ENCODE peak calls at places on chromosomes 6 and 20, in five cellular contexts. J is uterus, N is fibroblast of pulmonary artery, W is sigmoid colon, Z is IMR-90. G is an unnamed sample.

GRCh38 chr20:45963059-45964011 is 8.7 kb downstream of the ZNF335 start:
- DNase-seq in J (no peak), N (peak), W (peak), Z (peak), G (peak)

GRCh38 chr6:72626126-72626525 is 4.3 kb downstream of the KCNQ5 start:
- DNase-seq in J (no peak), N (no peak), W (no peak), Z (no peak), G (no peak)

GRCh38 chr6:108363756-108364356 is 69.0 kb downstream of the AFG1L start:
- DNase-seq in J (no peak), N (no peak), W (no peak), Z (no peak), G (no peak)

GRCh38 chr6:143260857-143261256 is 189.6 kb downstream of the ADAT2 start:
- DNase-seq in J (no peak), N (no peak), W (no peak), Z (peak), G (no peak)

GRCh38 chr6:168189679-168190405 is 110.8 kb upstream of the FRMD1 start:
- DNase-seq in J (peak), N (no peak), W (peak), Z (no peak), G (peak)

GRCh38 chr20:8291873-8292272 is 159.8 kb downstream of the PLCB1 start:
- DNase-seq in J (no peak), N (peak), W (no peak), Z (peak), G (no peak)

GRCh38 chr6:52858416-52858815 is 17.8 kb upstream of the GSTA5 start:
- DNase-seq in J (no peak), N (no peak), W (no peak), Z (no peak), G (no peak)

GRCh38 chr6:1336246-1336843 is 24.4 kb downstream of the FOXQ1 start:
- DNase-seq in J (no peak), N (no peak), W (no peak), Z (no peak), G (no peak)

GRCh38 chr6:16130932-16131387 is 2.1 kb downstream of the MYLIP start:
- DNase-seq in J (peak), N (peak), W (no peak), Z (peak), G (no peak)

GRCh38 chr20:37474386-37474785 is 46.7 kb upstream of the NNAT start:
- DNase-seq in J (no peak), N (no peak), W (peak), Z (no peak), G (no peak)

GRCh38 chr20:63153254-63154221 is 62.4 kb downstream of the YTHDF1 start:
- DNase-seq in J (no peak), N (no peak), W (no peak), Z (no peak), G (peak)

GRCh38 chr20:9235518-9235917 is 166.6 kb downstream of the PLCB4 start:
- DNase-seq in J (no peak), N (peak), W (no peak), Z (peak), G (no peak)

GRCh38 chr20:60095456-60095855 is 137.2 kb downstream of the CDH26 start:
- DNase-seq in J (no peak), N (no peak), W (peak), Z (no peak), G (no peak)

GRCh38 chr20:16824664-16825063 is 76.5 kb downstream of the OTOR start:
- DNase-seq in J (no peak), N (no peak), W (no peak), Z (no peak), G (no peak)

GRCh38 chr6:41588083-41588482 is 41.9 kb downstream of the FOXP4 start:
- DNase-seq in J (no peak), N (no peak), W (no peak), Z (no peak), G (no peak)

GRCh38 chr6:31901415-31901952 is 402 bp downstream of the ZBTB12 start:
- DNase-seq in J (peak), N (peak), W (peak), Z (peak), G (peak)

GRCh38 chr6:24606200-24606599 is 39.8 kb downstream of the KIAA0319 start:
- DNase-seq in J (no peak), N (no peak), W (no peak), Z (no peak), G (no peak)

GRCh38 chr20:62736026-62736406 is 27.4 kb downstream of the NTSR1 start:
- DNase-seq in J (no peak), N (no peak), W (no peak), Z (no peak), G (peak)

GRCh38 chr20:1844723-1845523 is 50.3 kb upstream of the SIRPA start:
- DNase-seq in J (peak), N (peak), W (peak), Z (peak), G (no peak)

GRCh38 chr20:53866787-53867740 is 203.3 kb downstream of the BCAS1 start:
- DNase-seq in J (no peak), N (no peak), W (no peak), Z (no peak), G (no peak)

GRCh38 chr20:20014659-20015058 is 2.5 kb upstream of the NAA20 start:
- DNase-seq in J (no peak), N (peak), W (no peak), Z (no peak), G (no peak)

GRCh38 chr20:32685541-32686529 is 12.1 kb upstream of the C20orf203 start:
- DNase-seq in J (no peak), N (peak), W (no peak), Z (peak), G (no peak)

GRCh38 chr20:40945754-40946451 is 82.7 kb upstream of the TOP1 start:
- DNase-seq in J (no peak), N (peak), W (peak), Z (peak), G (no peak)

GRCh38 chr6:139888691-139889122 is 514.3 kb upstream of the CITED2 start:
- DNase-seq in J (no peak), N (peak), W (no peak), Z (peak), G (no peak)

GRCh38 chr6:64335195-64335594 is 699.6 kb downstream of the PHF3 start:
- DNase-seq in J (no peak), N (peak), W (no peak), Z (no peak), G (no peak)

GRCh38 chr20:8389381-8390368 is 257.6 kb downstream of the PLCB1 start:
- DNase-seq in J (no peak), N (peak), W (no peak), Z (peak), G (no peak)

GRCh38 chr6:29631860-29632731 is 887 bp downstream of the GABBR1 start:
- DNase-seq in J (peak), N (peak), W (peak), Z (peak), G (peak)

GRCh38 chr6:41160933-41161332 is 2.0 kb downstream of the TREM2 start:
- DNase-seq in J (no peak), N (no peak), W (no peak), Z (no peak), G (no peak)

GRCh38 chr6:29517245-29517644 is 29.5 kb upstream of the MAS1L start:
- DNase-seq in J (no peak), N (no peak), W (no peak), Z (no peak), G (no peak)

GRCh38 chr20:21161926-21162325 is 36.0 kb downstream of the KIZ start:
- DNase-seq in J (no peak), N (peak), W (no peak), Z (no peak), G (no peak)

GRCh38 chr6:168404560-168404959 is 36.4 kb upstream of the SMOC2 start:
- DNase-seq in J (no peak), N (no peak), W (no peak), Z (no peak), G (no peak)

GRCh38 chr6:12392490-12392889 is 102.3 kb downstream of the EDN1 start:
- DNase-seq in J (no peak), N (no peak), W (no peak), Z (no peak), G (no peak)

GRCh38 chr6:2196079-2196679 is 49.2 kb downstream of the GMDS start:
- DNase-seq in J (peak), N (peak), W (no peak), Z (peak), G (no peak)

GRCh38 chr20:62223571-62223970 is 3.5 kb upstream of the HRH3 start:
- DNase-seq in J (no peak), N (no peak), W (no peak), Z (no peak), G (no peak)

GRCh38 chr6:101918476-101918875 is 525.0 kb downstream of the GRIK2 start:
- DNase-seq in J (no peak), N (peak), W (no peak), Z (no peak), G (no peak)

GRCh38 chr20:10639051-10639761 is 34.6 kb downstream of the JAG1 start:
- DNase-seq in J (no peak), N (no peak), W (no peak), Z (peak), G (peak)

GRCh38 chr20:20367681-20368413 is at the start of gene INSM1:
- DNase-seq in J (no peak), N (no peak), W (no peak), Z (no peak), G (peak)

GRCh38 chr6:24980507-24981384 is 45.0 kb upstream of the RIPOR2 start:
- DNase-seq in J (no peak), N (peak), W (no peak), Z (no peak), G (no peak)

GRCh38 chr6:167849846-167850459 is 23.2 kb downstream of the AFDN start:
- DNase-seq in J (no peak), N (peak), W (no peak), Z (no peak), G (no peak)

GRCh38 chr20:57393321-57394086 is 2.3 kb downstream of the RBM38 start:
- DNase-seq in J (peak), N (no peak), W (peak), Z (no peak), G (peak)
- H3K4me3 ChIP-seq in J (no peak), N (no peak), W (peak), Z (no peak), G (no peak)

GRCh38 chr6:62288974-62289373 is 2.9 kb upstream of the KHDRBS2 start:
- DNase-seq in J (no peak), N (no peak), W (no peak), Z (no peak), G (no peak)
- TF ChIP-seq CTCF in J (no peak), N (no peak), W (no peak), Z (no peak), G (no peak)

GRCh38 chr6:43120938-43121913 is 45.1 kb downstream of the PTK7 start:
- DNase-seq in J (peak), N (peak), W (peak), Z (peak), G (peak)
- H3K4me3 ChIP-seq in J (no peak), N (no peak), W (no peak), Z (no peak), G (no peak)

GRCh38 chr6:32971581-32972352 is 3.4 kb downstream of the BRD2 start:
- DNase-seq in J (peak), N (peak), W (peak), Z (peak), G (peak)
- TF ChIP-seq CTCF in J (no peak), N (no peak), W (no peak), Z (no peak), G (no peak)

DNA sequence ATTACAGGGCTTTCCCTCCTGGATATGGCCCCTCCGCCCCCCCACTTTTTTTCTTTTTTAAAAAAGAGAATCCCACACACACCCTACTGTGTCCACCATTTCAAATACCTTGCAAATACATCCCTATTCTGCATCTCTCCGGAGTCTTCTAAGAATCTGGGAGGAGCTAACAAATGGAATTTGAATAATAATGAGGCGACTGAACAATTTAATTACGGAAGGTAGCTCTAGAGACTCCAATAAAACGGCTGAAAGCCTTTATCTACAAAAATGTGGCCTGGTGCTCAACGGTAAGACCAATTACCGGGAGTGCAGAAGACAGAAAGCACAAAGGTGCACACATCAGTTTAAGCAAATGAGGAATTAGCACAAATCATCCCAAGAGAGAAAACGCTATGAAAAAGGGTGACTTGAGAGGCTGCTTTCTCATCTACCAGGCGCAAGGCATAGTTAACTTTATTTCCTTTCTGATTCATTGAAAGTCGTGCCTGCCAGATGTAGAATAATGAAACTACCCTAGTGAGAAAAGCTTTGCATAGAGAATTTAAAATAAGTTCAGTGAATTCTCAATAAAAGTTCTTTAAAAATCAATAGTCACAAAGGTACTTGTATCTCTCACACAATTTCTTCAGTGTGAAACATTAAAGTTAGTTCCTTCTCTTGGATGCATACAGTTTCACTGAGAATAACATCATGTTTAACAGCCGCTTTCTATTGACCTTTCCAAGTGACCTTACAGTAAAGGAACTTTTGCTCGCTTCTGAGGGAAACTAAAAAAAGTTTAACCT is 1.6 kb downstream of the RRAGD start:
- DNase-seq in J (no peak), N (no peak), W (no peak), Z (no peak), G (no peak)
- H3K4me3 ChIP-seq in J (peak), N (no peak), W (peak), Z (no peak), G (peak)

G was measured in kidney.